ENCODE peak calls at places on chromosomes 16 and 17, in seven cellular contexts. B, H, Y, X, Z, O and I are unnamed samples.

GRCh38 chr17:58329035-58329807 is 626 bp upstream of the TSPOAP1 start:
- DNase-seq in Z (peak), O (peak), X (peak), Y (no peak), B (no peak), H (peak), I (no peak)

GRCh38 chr17:4147751-4148310 is 4.8 kb downstream of the CYB5D2 start:
- DNase-seq in O (no peak), B (no peak), H (no peak), Z (no peak), Y (no peak), X (no peak), I (no peak)

GRCh38 chr17:80822700-80823410 is 168.8 kb upstream of the CHMP6 start:
- DNase-seq in H (no peak), O (peak), X (no peak), Z (no peak), B (no peak), Y (no peak), I (no peak)

GRCh38 chr17:1222321-1222720 is 42.5 kb upstream of the ABR start:
- DNase-seq in X (no peak), H (no peak), Y (no peak), O (no peak), B (no peak), Z (no peak), I (no peak)

GRCh38 chr17:47726796-47727703 is 6.0 kb upstream of the TBX21 start:
- DNase-seq in H (no peak), Z (no peak), B (no peak), O (no peak), X (no peak), Y (no peak), I (no peak)

GRCh38 chr17:9860851-9861250 is 35.1 kb downstream of the GLP2R start:
- DNase-seq in O (peak), X (no peak), Y (no peak), Z (no peak), H (no peak), B (no peak), I (no peak)

GRCh38 chr17:4087911-4088693 is 54.7 kb downstream of the ZZEF1 start:
- DNase-seq in O (no peak), H (no peak), X (no peak), B (no peak), Y (no peak), Z (no peak), I (no peak)

GRCh38 chr17:81471804-81472456 is 40.7 kb downstream of the ACTG1 start:
- DNase-seq in Y (peak), H (peak), X (peak), O (peak), B (peak), Z (no peak), I (peak)

GRCh38 chr17:48134912-48135480 is 27.4 kb downstream of the SNX11 start:
- DNase-seq in O (peak), H (peak), Z (no peak), Y (no peak), X (peak), B (no peak), I (no peak)

GRCh38 chr17:69060835-69061234 is at the start of gene ABCA9:
- DNase-seq in Z (no peak), B (no peak), X (no peak), Y (no peak), H (no peak), O (no peak), I (peak)

GRCh38 chr17:79746955-79747507 is 16.3 kb downstream of the ENPP7 start:
- DNase-seq in X (no peak), B (no peak), H (peak), Y (no peak), O (no peak), Z (no peak), I (no peak)

GRCh38 chr17:79504181-79504605 is 106.7 kb downstream of the RBFOX3 start:
- DNase-seq in X (peak), O (peak), Z (no peak), Y (no peak), H (no peak), B (no peak), I (no peak)

GRCh38 chr17:82338858-82339633 is 5.5 kb upstream of the SECTM1 start:
- DNase-seq in Z (no peak), H (peak), Y (peak), X (peak), O (no peak), B (peak), I (peak)

GRCh38 chr17:39527220-39527813 is 66.0 kb downstream of the CDK12 start:
- DNase-seq in B (no peak), Z (no peak), Y (peak), H (no peak), X (peak), O (peak), I (peak)

GRCh38 chr16:51657844-51658243 is 506.8 kb upstream of the SALL1 start:
- DNase-seq in H (no peak), Y (no peak), O (no peak), B (no peak), Z (no peak), X (no peak), I (no peak)

GRCh38 chr17:57234252-57235092 is 21.9 kb upstream of the MSI2 start:
- DNase-seq in O (no peak), Y (no peak), H (no peak), Z (no peak), X (no peak), B (no peak), I (no peak)

GRCh38 chr17:39755550-39756375 is 18.0 kb downstream of the GRB7 start:
- DNase-seq in Y (no peak), O (peak), H (no peak), X (no peak), B (no peak), Z (peak), I (no peak)

GRCh38 chr17:5825717-5826330 is 241.5 kb upstream of the NLRP1 start:
- DNase-seq in X (no peak), H (no peak), Z (no peak), O (no peak), B (no peak), Y (no peak), I (peak)

GRCh38 chr17:79671387-79671752 is 59.4 kb upstream of the ENPP7 start:
- DNase-seq in O (no peak), H (no peak), B (no peak), Y (no peak), Z (no peak), X (no peak), I (no peak)

GRCh38 chr17:11391134-11391533 is 150.1 kb downstream of the SHISA6 start:
- DNase-seq in B (no peak), Y (no peak), O (peak), H (peak), X (no peak), Z (no peak), I (no peak)

GRCh38 chr17:1878419-1879121 is 48.8 kb downstream of the RPA1 start:
- DNase-seq in Z (no peak), B (no peak), X (no peak), O (no peak), Y (no peak), H (no peak), I (peak)

GRCh38 chr16:69754143-69754468 is 620 bp downstream of the NOB1 start:
- DNase-seq in B (no peak), X (no peak), Y (no peak), H (no peak), O (peak), Z (no peak), I (no peak)

GRCh38 chr16:50974438-50975036 is 176.5 kb downstream of the SALL1 start:
- DNase-seq in B (no peak), H (no peak), O (no peak), Y (no peak), Z (no peak), X (no peak), I (no peak)

GRCh38 chr17:8122391-8122922 is 1.4 kb downstream of the HES7 start:
- DNase-seq in B (no peak), O (peak), Y (no peak), X (no peak), H (peak), Z (no peak), I (peak)

GRCh38 chr16:55868980-55869379 is 6.2 kb downstream of the CES5A start:
- DNase-seq in X (no peak), Y (no peak), H (no peak), Z (no peak), O (no peak), B (no peak), I (no peak)

GRCh38 chr16:48433116-48433848 is 48.1 kb upstream of the SIAH1 start:
- DNase-seq in H (no peak), O (no peak), X (no peak), Z (no peak), Y (no peak), B (no peak), I (no peak)

GRCh38 chr17:7818746-7819645 is 15.0 kb upstream of the KDM6B start:
- DNase-seq in Y (no peak), Z (no peak), X (no peak), O (no peak), B (no peak), H (no peak), I (no peak)

GRCh38 chr16:85058909-85059308 is 31.3 kb downstream of the KIAA0513 start:
- DNase-seq in X (no peak), H (no peak), B (no peak), O (no peak), Z (no peak), Y (no peak), I (no peak)

GRCh38 chr17:48429638-48430586 is at the start of gene SKAP1:
- DNase-seq in O (no peak), Y (no peak), B (no peak), H (peak), X (no peak), Z (no peak), I (no peak)

GRCh38 chr17:61984826-61985225 is 57.0 kb upstream of the INTS2 start:
- DNase-seq in B (no peak), Z (no peak), X (no peak), H (no peak), O (no peak), Y (no peak), I (peak)

GRCh38 chr17:70947636-70948565 is 778.6 kb downstream of the KCNJ2 start:
- DNase-seq in O (no peak), Y (no peak), B (no peak), H (no peak), X (no peak), Z (no peak), I (no peak)

GRCh38 chr17:71409137-71409536 is 711.7 kb upstream of the SOX9 start:
- DNase-seq in B (no peak), Z (no peak), O (no peak), Y (no peak), X (no peak), H (no peak), I (no peak)

GRCh38 chr16:68734782-68735181 is 2.3 kb upstream of the CDH1 start:
- DNase-seq in X (no peak), Z (no peak), B (no peak), Y (no peak), O (no peak), H (no peak), I (no peak)

GRCh38 chr17:69404398-69404797 is 10.1 kb upstream of the MAP2K6 start:
- DNase-seq in X (no peak), O (no peak), H (no peak), Y (no peak), B (no peak), Z (no peak), I (no peak)

GRCh38 chr16:30449116-30449435 is 3.4 kb upstream of the SEPHS2 start:
- DNase-seq in H (no peak), Z (no peak), Y (no peak), B (no peak), O (no peak), X (no peak), I (no peak)

GRCh38 chr17:62162898-62163297 is 97.8 kb upstream of the MED13 start:
- DNase-seq in X (no peak), H (no peak), B (no peak), Y (no peak), Z (no peak), O (no peak), I (no peak)

GRCh38 chr16:76268824-76269223 is 8.4 kb upstream of the CNTNAP4 start:
- DNase-seq in Y (no peak), H (no peak), Z (peak), X (no peak), B (no peak), O (no peak), I (no peak)

GRCh38 chr17:33464669-33465275 is 171.7 kb upstream of the ASIC2 start:
- DNase-seq in Y (no peak), H (no peak), Z (no peak), O (no peak), X (peak), B (no peak), I (no peak)

GRCh38 chr16:66265106-66265415 is 101.4 kb upstream of the CDH5 start:
- DNase-seq in X (no peak), O (no peak), Z (no peak), Y (no peak), H (no peak), B (no peak), I (no peak)

DNA sequence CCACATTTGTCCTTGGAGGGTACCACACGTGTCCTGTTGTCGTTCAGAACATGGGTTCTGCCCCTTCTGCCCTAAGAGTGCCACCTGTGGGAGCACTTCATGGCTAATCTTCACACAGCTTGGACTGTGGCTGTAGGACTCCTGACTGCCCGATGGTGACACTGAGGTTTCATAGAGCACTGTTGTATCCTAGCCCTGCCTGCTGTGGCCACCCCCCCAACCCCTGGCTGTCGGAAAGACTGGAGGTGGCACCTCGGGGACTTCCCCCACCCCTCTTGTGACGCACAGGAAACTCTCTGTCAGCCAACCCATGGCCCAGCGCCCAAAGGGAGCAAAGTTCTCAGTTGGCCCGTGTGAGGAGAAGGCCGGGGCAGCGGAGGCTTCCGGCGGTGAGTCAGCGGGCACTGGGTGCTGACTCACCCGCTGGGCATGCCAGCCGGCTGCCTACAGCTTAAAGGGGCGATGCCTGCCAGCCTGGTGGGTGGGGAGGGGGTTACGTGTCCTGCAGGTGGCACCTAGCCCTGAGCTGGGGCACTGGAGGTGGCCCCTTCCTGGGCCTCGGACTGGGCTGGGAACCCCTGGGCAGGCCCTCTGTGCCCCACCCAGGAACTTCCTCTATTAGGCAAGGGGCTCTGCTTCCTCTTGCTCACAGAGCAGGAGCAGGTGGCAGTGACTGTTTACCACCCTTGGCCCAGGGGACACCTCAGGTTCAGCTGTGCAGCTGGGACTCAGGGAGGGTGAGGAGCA is 3.4 kb downstream of the MAP2K3 start:
- DNase-seq in Y (peak), X (no peak), O (peak), H (no peak), Z (peak), B (peak), I (peak)
- TF ChIP-seq MAX in Y (peak), X (no peak), O (peak), H (no peak), Z (peak), B (peak), I (peak)

GRCh38 chr17:28947639-28948038 is 3.7 kb downstream of the PHF12 start:
- DNase-seq in O (no peak), B (no peak), H (no peak), Y (no peak), Z (no peak), X (no peak), I (no peak)

GRCh38 chr17:28944343-28944742 is 7.0 kb downstream of the PHF12 start:
- DNase-seq in Z (no peak), X (no peak), Y (no peak), H (no peak), B (no peak), O (no peak), I (no peak)

GRCh38 chr17:28948342-28948741 is 3.0 kb downstream of the PHF12 start:
- DNase-seq in H (no peak), X (no peak), Y (no peak), Z (no peak), O (no peak), B (no peak), I (peak)

GRCh38 chr17:28944862-28945741 is 6.2 kb downstream of the PHF12 start:
- DNase-seq in H (no peak), Z (no peak), X (no peak), B (no peak), Y (no peak), O (no peak), I (no peak)

DNA sequence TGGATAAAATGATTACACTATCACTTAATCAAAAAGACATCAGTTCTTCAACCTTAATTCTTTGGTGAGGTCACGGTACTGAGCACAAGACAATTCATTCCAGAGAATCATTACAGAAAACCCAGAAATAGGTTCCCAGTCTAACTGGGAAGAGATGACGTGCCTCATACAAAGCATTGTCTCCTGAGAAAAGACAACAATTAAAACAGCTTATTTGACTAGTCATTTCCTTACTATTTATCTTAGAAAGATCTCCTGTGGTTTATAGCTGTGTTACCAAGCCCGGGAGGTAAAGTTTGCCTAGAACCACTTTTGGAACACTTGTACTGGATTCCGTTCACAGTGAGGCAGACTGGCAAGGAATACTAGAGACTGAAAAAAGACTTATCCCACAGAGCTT is 5.1 kb downstream of the PHF12 start:
- DNase-seq in X (no peak), Y (no peak), H (no peak), O (no peak), Z (no peak), B (no peak), I (peak)
- TF ChIP-seq MAX in X (no peak), Y (no peak), H (no peak), O (no peak), Z (no peak), B (no peak), I (no peak)

GRCh38 chr16:11586856-11587642 is at the start of gene LITAF:
- DNase-seq in Z (no peak), H (peak), Y (no peak), B (peak), O (peak), X (peak), I (no peak)
- TF ChIP-seq MAX in Z (no peak), H (no peak), Y (no peak), B (no peak), O (no peak), X (no peak), I (no peak)

GRCh38 chr16:88455610-88456355 is 2.7 kb downstream of the ZFPM1 start:
- DNase-seq in X (peak), O (peak), Z (peak), Y (peak), H (peak), B (peak), I (peak)
- TF ChIP-seq MAX in X (no peak), O (no peak), Z (no peak), Y (no peak), H (no peak), B (no peak), I (no peak)

GRCh38 chr16:24315343-24315742 is 59.2 kb downstream of the CACNG3 start:
- DNase-seq in Z (no peak), X (no peak), Y (no peak), H (no peak), O (no peak), B (no peak), I (no peak)

GRCh38 chr16:24309222-24309905 is 53.2 kb downstream of the CACNG3 start:
- DNase-seq in H (no peak), B (no peak), Z (no peak), Y (peak), X (peak), O (peak), I (peak)
- TF ChIP-seq MAX in H (no peak), B (no peak), Z (no peak), Y (no peak), X (no peak), O (no peak), I (no peak)

GRCh38 chr16:78444-79145 is 570 bp downstream of the MPG start:
- DNase-seq in H (no peak), X (peak), O (peak), Z (no peak), B (peak), Y (no peak), I (peak)
- TF ChIP-seq MAX in H (no peak), X (no peak), O (no peak), Z (no peak), B (no peak), Y (no peak), I (no peak)

DNA sequence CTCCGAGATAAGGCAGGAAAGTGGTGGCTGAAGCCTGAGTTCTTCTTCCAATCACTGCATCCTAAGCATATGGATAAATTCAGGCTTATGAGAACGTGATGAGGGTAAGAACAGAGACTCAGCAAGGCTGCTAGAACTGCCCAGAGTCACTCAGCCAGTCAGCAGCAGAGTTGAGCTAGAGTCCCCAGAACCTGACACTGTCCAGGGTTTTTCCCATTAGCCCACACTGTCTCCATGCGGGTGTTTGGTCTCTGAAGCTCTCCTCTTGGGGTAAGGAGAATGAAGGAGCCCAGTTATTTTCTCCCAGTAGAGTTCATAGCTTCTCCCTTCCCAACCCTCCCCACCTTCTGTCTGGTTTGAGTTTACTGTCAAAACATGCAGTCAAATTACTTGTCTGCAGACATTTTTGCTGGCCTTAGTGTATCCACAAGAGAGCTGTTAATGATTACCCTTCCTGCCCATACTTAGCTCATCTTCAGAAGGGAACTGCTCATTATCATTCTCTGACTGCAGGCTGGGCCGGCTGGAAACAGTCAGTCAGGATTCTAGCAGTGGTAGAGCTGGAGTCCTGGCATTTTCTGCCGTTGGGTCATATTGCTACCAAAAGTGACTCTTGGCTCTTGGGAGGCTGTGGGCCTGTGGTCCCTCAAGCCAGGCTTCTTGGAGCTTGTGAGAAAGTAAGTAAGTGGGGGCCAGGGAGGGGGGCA is 460.0 kb downstream of the HS3ST3B1 start:
- DNase-seq in H (no peak), X (no peak), Z (no peak), O (no peak), B (no peak), Y (no peak), I (no peak)
- TF ChIP-seq MAX in H (no peak), X (no peak), Z (no peak), O (no peak), B (no peak), Y (no peak), I (no peak)